ENCODE peak calls at places on chromosomes 2 and 18, in five cellular contexts. Z, E, X, B and M are unnamed samples.

GRCh38 chr2:23009545-23010149 is 375.3 kb upstream of the KLHL29 start:
- DNase-seq in Z (no peak), E (peak; percentile 49), B (no peak), X (no peak), M (no peak)

GRCh38 chr2:1930956-1931914 is 186.9 kb upstream of the PXDN start:
- DNase-seq in B (no peak), Z (no peak), X (no peak), E (no peak), M (peak; percentile 32)

GRCh38 chr2:211434773-211435172 is 878.4 kb downstream of the CPS1 start:
- DNase-seq in Z (peak; percentile 72), B (no peak), X (no peak), E (no peak), M (no peak)

GRCh38 chr2:38499921-38500634 is 102.7 kb downstream of the HNRNPLL start:
- DNase-seq in B (peak; percentile 86), Z (no peak), E (no peak), X (no peak), M (peak; percentile 87)

GRCh38 chr18:32769242-32770180 is 3.3 kb downstream of the KLHL14 start:
- DNase-seq in X (peak; percentile 16), Z (no peak), B (peak; percentile 69), E (peak; percentile 60), M (peak; percentile 83)

GRCh38 chr2:226835796-226836547 is at the start of gene RHBDD1:
- DNase-seq in X (peak; percentile 95), E (peak; percentile 98), B (peak; percentile 96), Z (peak; percentile 96), M (peak; percentile 94)

GRCh38 chr2:47767880-47768609 is 14.9 kb upstream of the MSH6 start:
- DNase-seq in B (peak; percentile 82), X (peak; percentile 54), Z (peak; percentile 49), E (peak; percentile 85), M (peak; percentile 96)

GRCh38 chr2:128438586-128438985 is 119.9 kb upstream of the HS6ST1 start:
- DNase-seq in E (peak; percentile 41), X (peak; percentile 3), Z (no peak), B (no peak), M (peak; percentile 25)

GRCh38 chr2:23171108-23171507 is 213.9 kb upstream of the KLHL29 start:
- DNase-seq in B (no peak), X (no peak), Z (no peak), E (no peak), M (no peak)

GRCh38 chr2:144694456-144694855 is 174.5 kb upstream of the ZEB2 start:
- DNase-seq in Z (peak; percentile 84), E (no peak), B (no peak), X (no peak), M (no peak)

GRCh38 chr18:69631281-69631680 is 230.6 kb downstream of the DOK6 start:
- DNase-seq in E (no peak), X (no peak), B (no peak), Z (peak; percentile 1), M (no peak)

GRCh38 chr2:215693999-215694356 is 258.1 kb upstream of the FN1 start:
- DNase-seq in Z (no peak), X (no peak), B (no peak), E (no peak), M (no peak)

GRCh38 chr2:239127513-239127912 is 273.3 kb downstream of the HDAC4 start:
- DNase-seq in X (no peak), B (no peak), Z (no peak), E (no peak), M (no peak)

GRCh38 chr2:10028988-10029874 is 14.1 kb upstream of the KLF11 start:
- DNase-seq in B (peak; percentile 72), E (peak; percentile 77), X (peak; percentile 73), Z (peak; percentile 38), M (peak; percentile 78)

GRCh38 chr2:19711470-19712372 is 190.1 kb downstream of the TTC32 start:
- DNase-seq in X (peak; percentile 36), B (peak; percentile 63), Z (peak; percentile 97), E (peak; percentile 49), M (peak; percentile 82)

GRCh38 chr2:211623096-211623495 is 915.5 kb downstream of the ERBB4 start:
- DNase-seq in Z (no peak), X (no peak), E (no peak), B (no peak), M (no peak)

GRCh38 chr2:181189932-181190331 is 209.5 kb downstream of the UBE2E3 start:
- DNase-seq in Z (peak; percentile 29), E (no peak), X (no peak), B (no peak), M (no peak)

GRCh38 chr2:214066847-214067246 is 344.0 kb upstream of the VWC2L start:
- DNase-seq in Z (no peak), X (no peak), B (peak; percentile 18), E (no peak), M (peak; percentile 61)

GRCh38 chr2:154713605-154714004 is 15.1 kb downstream of the KCNJ3 start:
- DNase-seq in Z (no peak), X (no peak), E (no peak), B (peak; percentile 4), M (no peak)

GRCh38 chr2:155830817-155831579 is 501.5 kb downstream of the NR4A2 start:
- DNase-seq in E (no peak), Z (peak; percentile 24), X (no peak), B (no peak), M (no peak)

DNA sequence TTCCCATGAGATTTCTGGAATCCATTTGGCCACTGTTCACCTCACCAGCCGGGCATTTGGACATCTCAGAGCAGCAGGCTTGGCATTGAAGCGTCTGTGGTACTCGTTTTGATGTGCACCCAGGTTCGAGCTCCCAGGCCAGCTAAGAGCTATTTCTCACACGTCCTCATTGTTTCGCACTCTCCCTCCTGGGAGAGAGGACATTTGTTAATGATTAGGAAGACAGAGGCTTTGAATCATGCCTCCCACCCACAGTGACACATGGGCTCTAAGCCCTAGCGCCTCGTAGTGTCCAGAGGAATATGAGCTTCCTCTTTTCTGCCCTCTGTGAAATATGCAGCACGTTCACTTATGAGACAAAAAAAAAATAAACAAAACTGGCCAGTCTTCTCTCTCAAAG is 361.8 kb downstream of the RND3 start:
- DNase-seq in X (no peak), E (no peak), B (no peak), Z (peak; percentile 55), M (peak; percentile 51)
- TF ChIP-seq CTCF in X (no peak), E (no peak), B (no peak), Z (no peak), M (no peak)

DNA sequence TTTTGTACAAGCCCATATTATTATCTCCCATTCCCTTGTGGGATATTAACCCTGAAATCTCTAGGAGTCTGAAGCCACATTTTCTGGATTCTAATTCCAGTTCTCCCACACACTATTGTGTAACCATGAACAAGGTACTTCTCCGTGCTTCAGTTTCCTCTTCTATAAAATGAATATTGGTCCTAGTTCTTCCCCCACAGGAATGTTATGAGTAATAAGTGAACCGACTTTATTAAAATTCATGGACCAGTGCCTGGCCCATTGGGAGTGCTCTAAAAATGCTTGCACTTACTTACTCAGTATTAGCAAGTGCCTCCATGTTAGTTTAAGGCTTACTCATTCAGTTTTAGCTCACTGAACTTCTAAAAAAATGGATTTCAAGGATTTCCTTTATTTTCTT is 1.4 kb upstream of the ACMSD start:
- DNase-seq in B (no peak), E (no peak), X (no peak), Z (peak; percentile 91), M (no peak)
- TF ChIP-seq CTCF in B (no peak), E (no peak), X (no peak), Z (no peak), M (no peak)

GRCh38 chr2:162482463-162482862 is 138.5 kb downstream of the GCA start:
- DNase-seq in Z (no peak), X (no peak), E (no peak), B (no peak), M (no peak)

GRCh38 chr2:162475661-162476060 is 131.7 kb downstream of the GCA start:
- DNase-seq in Z (peak; percentile 82), X (no peak), B (no peak), E (no peak), M (no peak)

GRCh38 chr2:162478721-162479129 is 134.8 kb downstream of the GCA start:
- DNase-seq in B (no peak), E (no peak), X (no peak), Z (peak; percentile 93), M (no peak)

GRCh38 chr2:162477011-162477410 is 133.1 kb downstream of the GCA start:
- DNase-seq in Z (no peak), X (no peak), E (no peak), B (no peak), M (no peak)

GRCh38 chr2:162480067-162480466 is 136.1 kb downstream of the GCA start:
- DNase-seq in B (no peak), Z (peak; percentile 70), E (no peak), X (no peak), M (no peak)
- TF ChIP-seq CTCF in B (no peak), Z (no peak), E (no peak), X (no peak), M (no peak)

DNA sequence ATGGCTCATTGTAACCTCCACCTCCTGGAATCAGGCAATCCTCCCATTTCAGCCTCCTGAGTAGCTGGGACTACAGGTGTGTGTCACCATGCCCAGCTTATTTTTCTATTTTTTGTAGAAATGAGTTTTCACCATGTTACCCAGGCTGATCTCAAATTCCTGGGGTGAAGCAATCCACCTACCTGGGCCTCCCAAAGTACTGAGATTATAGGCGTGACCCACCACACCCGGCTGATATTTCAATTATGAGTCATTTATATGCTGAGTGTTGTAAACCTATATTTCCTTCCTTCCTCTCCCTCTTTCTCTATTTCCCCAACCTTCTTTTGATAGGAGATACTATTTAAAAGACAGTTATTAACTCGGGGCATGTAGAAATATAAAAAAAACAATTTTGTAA is 469.6 kb upstream of the ID2 start:
- DNase-seq in X (peak; percentile 37), E (peak; percentile 64), B (no peak), Z (peak; percentile 23), M (no peak)
- TF ChIP-seq CTCF in X (no peak), E (no peak), B (no peak), Z (no peak), M (no peak)

DNA sequence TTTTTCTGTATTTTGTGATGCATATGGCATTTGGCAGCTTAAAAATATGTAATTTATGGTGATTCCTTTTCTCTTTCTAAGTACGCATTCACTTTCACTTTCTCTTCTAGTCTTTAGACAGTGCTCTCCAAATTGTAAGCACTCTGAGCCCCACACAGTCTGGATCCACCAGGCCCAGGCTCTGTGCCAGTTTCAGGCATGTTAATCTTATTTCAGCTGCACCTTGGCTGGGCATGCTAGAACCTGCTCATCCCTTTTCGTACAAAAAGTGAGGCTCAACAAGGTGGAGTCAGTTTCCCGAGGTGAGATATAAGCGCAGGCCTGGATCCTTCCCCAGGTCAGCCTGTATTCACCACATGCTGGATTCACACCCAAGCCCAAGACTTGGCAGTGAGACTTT is 203.9 kb downstream of the MTX2 start:
- DNase-seq in Z (peak; percentile 97), B (no peak), X (no peak), E (no peak), M (no peak)
- TF ChIP-seq CTCF in Z (no peak), B (no peak), X (no peak), E (no peak), M (no peak)